ENCODE peak calls at places on chromosomes 13 and 19, in eight cellular contexts. One of them, this sample, is unnamed.

GRCh38 chr19:5407356-5407755 is 47.9 kb upstream of the ZNRF4 start:
- DNase-seq in activated T-cell treated with anti-CD3 and anti-CD28 coated beads, Interleukin-2, amount 50 U/mL, for 4 hours: no peak
- DNase-seq in NCI-H1417: no peak
- DNase-seq in mesendoderm: peak
- DNase-seq in stimulated activated CD4-positive, alpha-beta T cell treated with anti-CD3 and anti-CD28 coated beads, Interleukin-15, amount 100 ng/mL, for 24 hours: no peak
- DNase-seq in naive thymus-derived CD8-positive, alpha-beta T cell: no peak
- DNase-seq in GM12892: no peak
- DNase-seq in SW480: peak
- DNase-seq in this sample: peak

GRCh38 chr19:2271516-2272103 is 10.4 kb downstream of the PEAK3 start:
- DNase-seq in activated T-cell treated with anti-CD3 and anti-CD28 coated beads, Interleukin-2, amount 50 U/mL, for 4 hours: no peak
- DNase-seq in NCI-H1417: no peak
- DNase-seq in mesendoderm: no peak
- DNase-seq in stimulated activated CD4-positive, alpha-beta T cell treated with anti-CD3 and anti-CD28 coated beads, Interleukin-15, amount 100 ng/mL, for 24 hours: no peak
- DNase-seq in naive thymus-derived CD8-positive, alpha-beta T cell: no peak
- DNase-seq in GM12892: no peak
- DNase-seq in SW480: no peak
- DNase-seq in this sample: peak

GRCh38 chr19:39409886-39410619 is 2.4 kb upstream of the PLEKHG2 start:
- DNase-seq in activated T-cell treated with anti-CD3 and anti-CD28 coated beads, Interleukin-2, amount 50 U/mL, for 4 hours: peak
- DNase-seq in NCI-H1417: peak
- DNase-seq in mesendoderm: peak
- DNase-seq in stimulated activated CD4-positive, alpha-beta T cell treated with anti-CD3 and anti-CD28 coated beads, Interleukin-15, amount 100 ng/mL, for 24 hours: peak
- DNase-seq in naive thymus-derived CD8-positive, alpha-beta T cell: peak
- DNase-seq in GM12892: no peak
- DNase-seq in SW480: peak
- DNase-seq in this sample: peak

GRCh38 chr19:15919243-15919642 is 15.1 kb downstream of the CYP4F11 start:
- DNase-seq in activated T-cell treated with anti-CD3 and anti-CD28 coated beads, Interleukin-2, amount 50 U/mL, for 4 hours: no peak
- DNase-seq in NCI-H1417: no peak
- DNase-seq in mesendoderm: no peak
- DNase-seq in stimulated activated CD4-positive, alpha-beta T cell treated with anti-CD3 and anti-CD28 coated beads, Interleukin-15, amount 100 ng/mL, for 24 hours: no peak
- DNase-seq in naive thymus-derived CD8-positive, alpha-beta T cell: no peak
- DNase-seq in GM12892: no peak
- DNase-seq in SW480: no peak
- DNase-seq in this sample: no peak

GRCh38 chr19:51501594-51502263 is at the start of gene SIGLEC12:
- DNase-seq in activated T-cell treated with anti-CD3 and anti-CD28 coated beads, Interleukin-2, amount 50 U/mL, for 4 hours: no peak
- DNase-seq in NCI-H1417: no peak
- DNase-seq in mesendoderm: no peak
- DNase-seq in stimulated activated CD4-positive, alpha-beta T cell treated with anti-CD3 and anti-CD28 coated beads, Interleukin-15, amount 100 ng/mL, for 24 hours: peak
- DNase-seq in naive thymus-derived CD8-positive, alpha-beta T cell: no peak
- DNase-seq in GM12892: no peak
- DNase-seq in SW480: no peak
- DNase-seq in this sample: no peak

GRCh38 chr13:29771247-29771646 is 79.2 kb downstream of the UBL3 start:
- DNase-seq in activated T-cell treated with anti-CD3 and anti-CD28 coated beads, Interleukin-2, amount 50 U/mL, for 4 hours: no peak
- DNase-seq in NCI-H1417: peak
- DNase-seq in mesendoderm: peak
- DNase-seq in stimulated activated CD4-positive, alpha-beta T cell treated with anti-CD3 and anti-CD28 coated beads, Interleukin-15, amount 100 ng/mL, for 24 hours: no peak
- DNase-seq in naive thymus-derived CD8-positive, alpha-beta T cell: no peak
- DNase-seq in GM12892: no peak
- DNase-seq in SW480: peak
- DNase-seq in this sample: peak

GRCh38 chr13:32264407-32264806 is 50.8 kb downstream of the ZAR1L start:
- DNase-seq in activated T-cell treated with anti-CD3 and anti-CD28 coated beads, Interleukin-2, amount 50 U/mL, for 4 hours: no peak
- DNase-seq in NCI-H1417: no peak
- DNase-seq in mesendoderm: no peak
- DNase-seq in stimulated activated CD4-positive, alpha-beta T cell treated with anti-CD3 and anti-CD28 coated beads, Interleukin-15, amount 100 ng/mL, for 24 hours: no peak
- DNase-seq in naive thymus-derived CD8-positive, alpha-beta T cell: no peak
- DNase-seq in GM12892: no peak
- DNase-seq in SW480: no peak
- DNase-seq in this sample: no peak

GRCh38 chr13:71865858-71866172 is 1.2 kb downstream of the DACH1 start:
- DNase-seq in activated T-cell treated with anti-CD3 and anti-CD28 coated beads, Interleukin-2, amount 50 U/mL, for 4 hours: no peak
- DNase-seq in NCI-H1417: peak
- DNase-seq in mesendoderm: peak
- DNase-seq in stimulated activated CD4-positive, alpha-beta T cell treated with anti-CD3 and anti-CD28 coated beads, Interleukin-15, amount 100 ng/mL, for 24 hours: peak
- DNase-seq in naive thymus-derived CD8-positive, alpha-beta T cell: no peak
- DNase-seq in GM12892: no peak
- DNase-seq in SW480: no peak
- DNase-seq in this sample: peak

GRCh38 chr19:9487016-9487415 is 11.4 kb downstream of the ZNF560 start:
- DNase-seq in activated T-cell treated with anti-CD3 and anti-CD28 coated beads, Interleukin-2, amount 50 U/mL, for 4 hours: no peak
- DNase-seq in NCI-H1417: no peak
- DNase-seq in mesendoderm: no peak
- DNase-seq in stimulated activated CD4-positive, alpha-beta T cell treated with anti-CD3 and anti-CD28 coated beads, Interleukin-15, amount 100 ng/mL, for 24 hours: no peak
- DNase-seq in naive thymus-derived CD8-positive, alpha-beta T cell: no peak
- DNase-seq in GM12892: no peak
- DNase-seq in SW480: no peak
- DNase-seq in this sample: no peak

GRCh38 chr13:83450586-83450985 is 431.7 kb downstream of the SLITRK1 start:
- DNase-seq in activated T-cell treated with anti-CD3 and anti-CD28 coated beads, Interleukin-2, amount 50 U/mL, for 4 hours: no peak
- DNase-seq in NCI-H1417: no peak
- DNase-seq in mesendoderm: peak
- DNase-seq in stimulated activated CD4-positive, alpha-beta T cell treated with anti-CD3 and anti-CD28 coated beads, Interleukin-15, amount 100 ng/mL, for 24 hours: no peak
- DNase-seq in naive thymus-derived CD8-positive, alpha-beta T cell: no peak
- DNase-seq in GM12892: no peak
- DNase-seq in SW480: no peak
- DNase-seq in this sample: peak

GRCh38 chr13:82627183-82627582 is 1255.1 kb downstream of the SLITRK1 start:
- DNase-seq in activated T-cell treated with anti-CD3 and anti-CD28 coated beads, Interleukin-2, amount 50 U/mL, for 4 hours: no peak
- DNase-seq in NCI-H1417: no peak
- DNase-seq in mesendoderm: no peak
- DNase-seq in stimulated activated CD4-positive, alpha-beta T cell treated with anti-CD3 and anti-CD28 coated beads, Interleukin-15, amount 100 ng/mL, for 24 hours: no peak
- DNase-seq in naive thymus-derived CD8-positive, alpha-beta T cell: no peak
- DNase-seq in GM12892: no peak
- DNase-seq in SW480: no peak
- DNase-seq in this sample: no peak

GRCh38 chr13:99800951-99801350 is 170.6 kb downstream of the ZIC5 start:
- DNase-seq in activated T-cell treated with anti-CD3 and anti-CD28 coated beads, Interleukin-2, amount 50 U/mL, for 4 hours: no peak
- DNase-seq in NCI-H1417: peak
- DNase-seq in mesendoderm: no peak
- DNase-seq in stimulated activated CD4-positive, alpha-beta T cell treated with anti-CD3 and anti-CD28 coated beads, Interleukin-15, amount 100 ng/mL, for 24 hours: no peak
- DNase-seq in naive thymus-derived CD8-positive, alpha-beta T cell: no peak
- DNase-seq in GM12892: no peak
- DNase-seq in SW480: no peak
- DNase-seq in this sample: peak

GRCh38 chr19:48194041-48194871 is 23.8 kb downstream of the ZSWIM9 start:
- DNase-seq in activated T-cell treated with anti-CD3 and anti-CD28 coated beads, Interleukin-2, amount 50 U/mL, for 4 hours: no peak
- DNase-seq in NCI-H1417: no peak
- DNase-seq in mesendoderm: peak
- DNase-seq in stimulated activated CD4-positive, alpha-beta T cell treated with anti-CD3 and anti-CD28 coated beads, Interleukin-15, amount 100 ng/mL, for 24 hours: peak
- DNase-seq in naive thymus-derived CD8-positive, alpha-beta T cell: no peak
- DNase-seq in GM12892: peak
- DNase-seq in SW480: no peak
- DNase-seq in this sample: peak

GRCh38 chr19:42203700-42204099 is 13.8 kb downstream of the DEDD2 start:
- DNase-seq in activated T-cell treated with anti-CD3 and anti-CD28 coated beads, Interleukin-2, amount 50 U/mL, for 4 hours: no peak
- DNase-seq in NCI-H1417: no peak
- DNase-seq in mesendoderm: no peak
- DNase-seq in stimulated activated CD4-positive, alpha-beta T cell treated with anti-CD3 and anti-CD28 coated beads, Interleukin-15, amount 100 ng/mL, for 24 hours: no peak
- DNase-seq in naive thymus-derived CD8-positive, alpha-beta T cell: no peak
- DNase-seq in GM12892: no peak
- DNase-seq in SW480: no peak
- DNase-seq in this sample: no peak

GRCh38 chr13:51870616-51871015 is 8.8 kb downstream of the CCDC70 start:
- DNase-seq in activated T-cell treated with anti-CD3 and anti-CD28 coated beads, Interleukin-2, amount 50 U/mL, for 4 hours: no peak
- DNase-seq in NCI-H1417: no peak
- DNase-seq in mesendoderm: no peak
- DNase-seq in stimulated activated CD4-positive, alpha-beta T cell treated with anti-CD3 and anti-CD28 coated beads, Interleukin-15, amount 100 ng/mL, for 24 hours: no peak
- DNase-seq in naive thymus-derived CD8-positive, alpha-beta T cell: no peak
- DNase-seq in GM12892: no peak
- DNase-seq in SW480: no peak
- DNase-seq in this sample: no peak

GRCh38 chr13:114132419-114133121 is at the start of gene RASA3:
- DNase-seq in activated T-cell treated with anti-CD3 and anti-CD28 coated beads, Interleukin-2, amount 50 U/mL, for 4 hours: peak
- DNase-seq in NCI-H1417: peak
- DNase-seq in mesendoderm: peak
- DNase-seq in stimulated activated CD4-positive, alpha-beta T cell treated with anti-CD3 and anti-CD28 coated beads, Interleukin-15, amount 100 ng/mL, for 24 hours: peak
- DNase-seq in naive thymus-derived CD8-positive, alpha-beta T cell: peak
- DNase-seq in GM12892: peak
- DNase-seq in SW480: peak
- DNase-seq in this sample: peak

GRCh38 chr13:67224148-67224846 is 5.8 kb downstream of the PCDH9 start:
- DNase-seq in activated T-cell treated with anti-CD3 and anti-CD28 coated beads, Interleukin-2, amount 50 U/mL, for 4 hours: peak
- DNase-seq in NCI-H1417: peak
- DNase-seq in mesendoderm: peak
- DNase-seq in stimulated activated CD4-positive, alpha-beta T cell treated with anti-CD3 and anti-CD28 coated beads, Interleukin-15, amount 100 ng/mL, for 24 hours: peak
- DNase-seq in naive thymus-derived CD8-positive, alpha-beta T cell: peak
- DNase-seq in GM12892: no peak
- DNase-seq in SW480: peak
- DNase-seq in this sample: peak

GRCh38 chr13:97435297-97435682 is 1.3 kb downstream of the RAP2A start:
- DNase-seq in activated T-cell treated with anti-CD3 and anti-CD28 coated beads, Interleukin-2, amount 50 U/mL, for 4 hours: no peak
- DNase-seq in NCI-H1417: no peak
- DNase-seq in mesendoderm: no peak
- DNase-seq in stimulated activated CD4-positive, alpha-beta T cell treated with anti-CD3 and anti-CD28 coated beads, Interleukin-15, amount 100 ng/mL, for 24 hours: no peak
- DNase-seq in naive thymus-derived CD8-positive, alpha-beta T cell: no peak
- DNase-seq in GM12892: no peak
- DNase-seq in SW480: no peak
- DNase-seq in this sample: no peak

GRCh38 chr13:49437705-49438104 is 6.2 kb downstream of the CAB39L start:
- DNase-seq in activated T-cell treated with anti-CD3 and anti-CD28 coated beads, Interleukin-2, amount 50 U/mL, for 4 hours: no peak
- DNase-seq in NCI-H1417: no peak
- DNase-seq in mesendoderm: no peak
- DNase-seq in stimulated activated CD4-positive, alpha-beta T cell treated with anti-CD3 and anti-CD28 coated beads, Interleukin-15, amount 100 ng/mL, for 24 hours: no peak
- DNase-seq in naive thymus-derived CD8-positive, alpha-beta T cell: no peak
- DNase-seq in GM12892: no peak
- DNase-seq in SW480: no peak
- DNase-seq in this sample: no peak

GRCh38 chr13:24651718-24652345 is 28.4 kb upstream of the ATP12A start:
- DNase-seq in activated T-cell treated with anti-CD3 and anti-CD28 coated beads, Interleukin-2, amount 50 U/mL, for 4 hours: no peak
- DNase-seq in NCI-H1417: no peak
- DNase-seq in mesendoderm: no peak
- DNase-seq in stimulated activated CD4-positive, alpha-beta T cell treated with anti-CD3 and anti-CD28 coated beads, Interleukin-15, amount 100 ng/mL, for 24 hours: no peak
- DNase-seq in naive thymus-derived CD8-positive, alpha-beta T cell: no peak
- DNase-seq in GM12892: no peak
- DNase-seq in SW480: no peak
- DNase-seq in this sample: no peak

GRCh38 chr13:109182777-109183465 is 553.5 kb downstream of the MYO16 start:
- DNase-seq in activated T-cell treated with anti-CD3 and anti-CD28 coated beads, Interleukin-2, amount 50 U/mL, for 4 hours: no peak
- DNase-seq in NCI-H1417: no peak
- DNase-seq in mesendoderm: peak
- DNase-seq in stimulated activated CD4-positive, alpha-beta T cell treated with anti-CD3 and anti-CD28 coated beads, Interleukin-15, amount 100 ng/mL, for 24 hours: no peak
- DNase-seq in naive thymus-derived CD8-positive, alpha-beta T cell: no peak
- DNase-seq in GM12892: no peak
- DNase-seq in SW480: no peak
- DNase-seq in this sample: no peak

GRCh38 chr13:40688781-40689180 is 22.3 kb upstream of the FOXO1 start:
- DNase-seq in activated T-cell treated with anti-CD3 and anti-CD28 coated beads, Interleukin-2, amount 50 U/mL, for 4 hours: no peak
- DNase-seq in NCI-H1417: no peak
- DNase-seq in mesendoderm: no peak
- DNase-seq in stimulated activated CD4-positive, alpha-beta T cell treated with anti-CD3 and anti-CD28 coated beads, Interleukin-15, amount 100 ng/mL, for 24 hours: no peak
- DNase-seq in naive thymus-derived CD8-positive, alpha-beta T cell: no peak
- DNase-seq in GM12892: no peak
- DNase-seq in SW480: no peak
- DNase-seq in this sample: no peak

GRCh38 chr13:51980918-51981317 is 30.3 kb downstream of the ATP7B start:
- DNase-seq in activated T-cell treated with anti-CD3 and anti-CD28 coated beads, Interleukin-2, amount 50 U/mL, for 4 hours: no peak
- DNase-seq in NCI-H1417: no peak
- DNase-seq in mesendoderm: no peak
- DNase-seq in stimulated activated CD4-positive, alpha-beta T cell treated with anti-CD3 and anti-CD28 coated beads, Interleukin-15, amount 100 ng/mL, for 24 hours: no peak
- DNase-seq in naive thymus-derived CD8-positive, alpha-beta T cell: no peak
- DNase-seq in GM12892: no peak
- DNase-seq in SW480: no peak
- DNase-seq in this sample: no peak

GRCh38 chr19:36032251-36033104 is at the start of gene CLIP3:
- DNase-seq in activated T-cell treated with anti-CD3 and anti-CD28 coated beads, Interleukin-2, amount 50 U/mL, for 4 hours: peak
- DNase-seq in NCI-H1417: peak
- DNase-seq in mesendoderm: peak
- DNase-seq in stimulated activated CD4-positive, alpha-beta T cell treated with anti-CD3 and anti-CD28 coated beads, Interleukin-15, amount 100 ng/mL, for 24 hours: peak
- DNase-seq in naive thymus-derived CD8-positive, alpha-beta T cell: peak
- DNase-seq in GM12892: peak
- DNase-seq in SW480: no peak
- DNase-seq in this sample: peak

GRCh38 chr19:39024875-39025641 is 7.3 kb downstream of the FBXO27 start:
- DNase-seq in activated T-cell treated with anti-CD3 and anti-CD28 coated beads, Interleukin-2, amount 50 U/mL, for 4 hours: no peak
- DNase-seq in NCI-H1417: no peak
- DNase-seq in mesendoderm: no peak
- DNase-seq in stimulated activated CD4-positive, alpha-beta T cell treated with anti-CD3 and anti-CD28 coated beads, Interleukin-15, amount 100 ng/mL, for 24 hours: no peak
- DNase-seq in naive thymus-derived CD8-positive, alpha-beta T cell: no peak
- DNase-seq in GM12892: no peak
- DNase-seq in SW480: no peak
- DNase-seq in this sample: no peak

GRCh38 chr13:32638739-32639138 is 52.5 kb downstream of the PDS5B start:
- DNase-seq in activated T-cell treated with anti-CD3 and anti-CD28 coated beads, Interleukin-2, amount 50 U/mL, for 4 hours: no peak
- DNase-seq in NCI-H1417: no peak
- DNase-seq in mesendoderm: no peak
- DNase-seq in stimulated activated CD4-positive, alpha-beta T cell treated with anti-CD3 and anti-CD28 coated beads, Interleukin-15, amount 100 ng/mL, for 24 hours: peak
- DNase-seq in naive thymus-derived CD8-positive, alpha-beta T cell: no peak
- DNase-seq in GM12892: no peak
- DNase-seq in SW480: no peak
- DNase-seq in this sample: no peak

GRCh38 chr19:5001547-5002131 is 32.7 kb downstream of the KDM4B start:
- DNase-seq in activated T-cell treated with anti-CD3 and anti-CD28 coated beads, Interleukin-2, amount 50 U/mL, for 4 hours: peak
- DNase-seq in NCI-H1417: no peak
- DNase-seq in mesendoderm: peak
- DNase-seq in stimulated activated CD4-positive, alpha-beta T cell treated with anti-CD3 and anti-CD28 coated beads, Interleukin-15, amount 100 ng/mL, for 24 hours: peak
- DNase-seq in naive thymus-derived CD8-positive, alpha-beta T cell: peak
- DNase-seq in GM12892: peak
- DNase-seq in SW480: peak
- DNase-seq in this sample: peak

GRCh38 chr19:35874392-35874930 is 6.1 kb downstream of the APLP1 start:
- DNase-seq in activated T-cell treated with anti-CD3 and anti-CD28 coated beads, Interleukin-2, amount 50 U/mL, for 4 hours: no peak
- DNase-seq in NCI-H1417: no peak
- DNase-seq in mesendoderm: no peak
- DNase-seq in stimulated activated CD4-positive, alpha-beta T cell treated with anti-CD3 and anti-CD28 coated beads, Interleukin-15, amount 100 ng/mL, for 24 hours: no peak
- DNase-seq in naive thymus-derived CD8-positive, alpha-beta T cell: no peak
- DNase-seq in GM12892: no peak
- DNase-seq in SW480: no peak
- DNase-seq in this sample: no peak